ENCODE peak calls at places on chromosomes 6 and 20, in seven cellular contexts. One of them, this sample, is unnamed.

GRCh38 chr6:158069800-158070195 is 88.1 kb downstream of the SYNJ2 start:
- DNase-seq in stimulated activated CD8-positive, alpha-beta memory T cell treated with anti-CD3 and anti-CD28 coated beads, Interleukin-15, amount 100 ng/mL, for 48 hours: no peak
- DNase-seq in mesenchymal stem cell: peak; percentile 37
- DNase-seq in fibroblast of pulmonary artery: peak; percentile 85
- DNase-seq in neural progenitor cell: no peak
- DNase-seq in fibroblast of mammary gland: peak; percentile 44
- DNase-seq in nucleus accumbens: no peak
- DNase-seq in this sample: peak; percentile 94

GRCh38 chr6:90859612-90860011 is 272.7 kb upstream of the MAP3K7 start:
- DNase-seq in neural progenitor cell: peak; percentile 38
- DNase-seq in fibroblast of mammary gland: no peak
- DNase-seq in fibroblast of pulmonary artery: no peak
- DNase-seq in stimulated activated CD8-positive, alpha-beta memory T cell treated with anti-CD3 and anti-CD28 coated beads, Interleukin-15, amount 100 ng/mL, for 48 hours: no peak
- DNase-seq in mesenchymal stem cell: no peak
- DNase-seq in nucleus accumbens: no peak
- DNase-seq in this sample: peak; percentile 6

GRCh38 chr20:32142991-32143390 is 33.5 kb downstream of the TM9SF4 start:
- DNase-seq in nucleus accumbens: no peak
- DNase-seq in stimulated activated CD8-positive, alpha-beta memory T cell treated with anti-CD3 and anti-CD28 coated beads, Interleukin-15, amount 100 ng/mL, for 48 hours: no peak
- DNase-seq in neural progenitor cell: no peak
- DNase-seq in fibroblast of pulmonary artery: no peak
- DNase-seq in fibroblast of mammary gland: no peak
- DNase-seq in mesenchymal stem cell: no peak
- DNase-seq in this sample: no peak

GRCh38 chr6:158050955-158051354 is 69.3 kb downstream of the SYNJ2 start:
- DNase-seq in fibroblast of pulmonary artery: no peak
- DNase-seq in fibroblast of mammary gland: peak; percentile 93
- DNase-seq in stimulated activated CD8-positive, alpha-beta memory T cell treated with anti-CD3 and anti-CD28 coated beads, Interleukin-15, amount 100 ng/mL, for 48 hours: no peak
- DNase-seq in nucleus accumbens: no peak
- DNase-seq in neural progenitor cell: no peak
- DNase-seq in mesenchymal stem cell: peak; percentile 36
- DNase-seq in this sample: peak; percentile 51

GRCh38 chr6:41732601-41733348 is 2.6 kb downstream of the TFEB start:
- DNase-seq in fibroblast of mammary gland: no peak
- DNase-seq in neural progenitor cell: no peak
- DNase-seq in fibroblast of pulmonary artery: no peak
- DNase-seq in mesenchymal stem cell: peak; percentile 42
- DNase-seq in stimulated activated CD8-positive, alpha-beta memory T cell treated with anti-CD3 and anti-CD28 coated beads, Interleukin-15, amount 100 ng/mL, for 48 hours: peak; percentile 24
- DNase-seq in nucleus accumbens: no peak
- DNase-seq in this sample: no peak

GRCh38 chr20:47211036-47211435 is 145.5 kb downstream of the ZMYND8 start:
- DNase-seq in neural progenitor cell: no peak
- DNase-seq in nucleus accumbens: no peak
- DNase-seq in fibroblast of mammary gland: no peak
- DNase-seq in fibroblast of pulmonary artery: no peak
- DNase-seq in stimulated activated CD8-positive, alpha-beta memory T cell treated with anti-CD3 and anti-CD28 coated beads, Interleukin-15, amount 100 ng/mL, for 48 hours: no peak
- DNase-seq in mesenchymal stem cell: no peak
- DNase-seq in this sample: no peak

GRCh38 chr6:63267046-63267445 is 52.7 kb downstream of the LGSN start:
- DNase-seq in stimulated activated CD8-positive, alpha-beta memory T cell treated with anti-CD3 and anti-CD28 coated beads, Interleukin-15, amount 100 ng/mL, for 48 hours: no peak
- DNase-seq in neural progenitor cell: no peak
- DNase-seq in nucleus accumbens: no peak
- DNase-seq in mesenchymal stem cell: no peak
- DNase-seq in fibroblast of pulmonary artery: no peak
- DNase-seq in fibroblast of mammary gland: no peak
- DNase-seq in this sample: no peak

GRCh38 chr6:165556116-165556843 is 106.8 kb downstream of the PDE10A start:
- DNase-seq in neural progenitor cell: no peak
- DNase-seq in fibroblast of mammary gland: no peak
- DNase-seq in fibroblast of pulmonary artery: peak; percentile 65
- DNase-seq in nucleus accumbens: no peak
- DNase-seq in stimulated activated CD8-positive, alpha-beta memory T cell treated with anti-CD3 and anti-CD28 coated beads, Interleukin-15, amount 100 ng/mL, for 48 hours: no peak
- DNase-seq in mesenchymal stem cell: peak; percentile 11
- DNase-seq in this sample: no peak

GRCh38 chr6:149451361-149452061 is 33.3 kb downstream of the ZC3H12D start:
- DNase-seq in nucleus accumbens: no peak
- DNase-seq in neural progenitor cell: peak; percentile 37
- DNase-seq in mesenchymal stem cell: no peak
- DNase-seq in fibroblast of pulmonary artery: no peak
- DNase-seq in stimulated activated CD8-positive, alpha-beta memory T cell treated with anti-CD3 and anti-CD28 coated beads, Interleukin-15, amount 100 ng/mL, for 48 hours: no peak
- DNase-seq in fibroblast of mammary gland: no peak
- DNase-seq in this sample: no peak

GRCh38 chr20:34978092-34978744 is 22.6 kb downstream of the MYH7B start:
- DNase-seq in fibroblast of pulmonary artery: no peak
- DNase-seq in neural progenitor cell: no peak
- DNase-seq in fibroblast of mammary gland: no peak
- DNase-seq in mesenchymal stem cell: no peak
- DNase-seq in stimulated activated CD8-positive, alpha-beta memory T cell treated with anti-CD3 and anti-CD28 coated beads, Interleukin-15, amount 100 ng/mL, for 48 hours: no peak
- DNase-seq in nucleus accumbens: no peak
- DNase-seq in this sample: no peak

GRCh38 chr6:133805876-133806275 is 83.0 kb upstream of the TCF21 start:
- DNase-seq in neural progenitor cell: no peak
- DNase-seq in nucleus accumbens: no peak
- DNase-seq in fibroblast of mammary gland: no peak
- DNase-seq in stimulated activated CD8-positive, alpha-beta memory T cell treated with anti-CD3 and anti-CD28 coated beads, Interleukin-15, amount 100 ng/mL, for 48 hours: no peak
- DNase-seq in mesenchymal stem cell: no peak
- DNase-seq in fibroblast of pulmonary artery: no peak
- DNase-seq in this sample: no peak

GRCh38 chr6:35745480-35745879 is 8.6 kb downstream of the ARMC12 start:
- DNase-seq in mesenchymal stem cell: no peak
- DNase-seq in fibroblast of pulmonary artery: no peak
- DNase-seq in nucleus accumbens: no peak
- DNase-seq in stimulated activated CD8-positive, alpha-beta memory T cell treated with anti-CD3 and anti-CD28 coated beads, Interleukin-15, amount 100 ng/mL, for 48 hours: no peak
- DNase-seq in neural progenitor cell: no peak
- DNase-seq in fibroblast of mammary gland: no peak
- DNase-seq in this sample: no peak

GRCh38 chr6:27472182-27472616 is 706 bp downstream of the ZNF184 start:
- DNase-seq in fibroblast of mammary gland: peak; percentile 86
- DNase-seq in nucleus accumbens: peak; percentile 27
- DNase-seq in fibroblast of pulmonary artery: peak; percentile 81
- DNase-seq in stimulated activated CD8-positive, alpha-beta memory T cell treated with anti-CD3 and anti-CD28 coated beads, Interleukin-15, amount 100 ng/mL, for 48 hours: peak; percentile 50
- DNase-seq in mesenchymal stem cell: peak; percentile 88
- DNase-seq in neural progenitor cell: peak; percentile 75
- DNase-seq in this sample: peak; percentile 78

GRCh38 chr6:138162104-138162946 is 586 bp downstream of the ARFGEF3 start:
- DNase-seq in stimulated activated CD8-positive, alpha-beta memory T cell treated with anti-CD3 and anti-CD28 coated beads, Interleukin-15, amount 100 ng/mL, for 48 hours: no peak
- DNase-seq in nucleus accumbens: peak; percentile 34
- DNase-seq in mesenchymal stem cell: peak; percentile 17
- DNase-seq in fibroblast of pulmonary artery: no peak
- DNase-seq in fibroblast of mammary gland: no peak
- DNase-seq in neural progenitor cell: peak; percentile 65
- DNase-seq in this sample: no peak

GRCh38 chr6:19664878-19665715 is 172.1 kb upstream of the ID4 start:
- DNase-seq in neural progenitor cell: no peak
- DNase-seq in nucleus accumbens: no peak
- DNase-seq in mesenchymal stem cell: no peak
- DNase-seq in stimulated activated CD8-positive, alpha-beta memory T cell treated with anti-CD3 and anti-CD28 coated beads, Interleukin-15, amount 100 ng/mL, for 48 hours: no peak
- DNase-seq in fibroblast of mammary gland: no peak
- DNase-seq in fibroblast of pulmonary artery: no peak
- DNase-seq in this sample: no peak

GRCh38 chr6:84773431-84774173 is 9.2 kb upstream of the TBX18 start:
- DNase-seq in fibroblast of mammary gland: no peak
- DNase-seq in neural progenitor cell: peak; percentile 68
- DNase-seq in nucleus accumbens: no peak
- DNase-seq in mesenchymal stem cell: peak; percentile 50
- DNase-seq in stimulated activated CD8-positive, alpha-beta memory T cell treated with anti-CD3 and anti-CD28 coated beads, Interleukin-15, amount 100 ng/mL, for 48 hours: no peak
- DNase-seq in fibroblast of pulmonary artery: peak; percentile 73
- DNase-seq in this sample: peak; percentile 27

GRCh38 chr6:28719275-28719940 is 193.7 kb downstream of the GPX5 start:
- DNase-seq in neural progenitor cell: no peak
- DNase-seq in fibroblast of pulmonary artery: no peak
- DNase-seq in mesenchymal stem cell: no peak
- DNase-seq in nucleus accumbens: no peak
- DNase-seq in stimulated activated CD8-positive, alpha-beta memory T cell treated with anti-CD3 and anti-CD28 coated beads, Interleukin-15, amount 100 ng/mL, for 48 hours: peak; percentile 31
- DNase-seq in fibroblast of mammary gland: peak; percentile 67
- DNase-seq in this sample: peak; percentile 81

GRCh38 chr6:96450082-96450759 is 71.4 kb upstream of the UFL1 start:
- DNase-seq in nucleus accumbens: no peak
- DNase-seq in fibroblast of mammary gland: no peak
- DNase-seq in fibroblast of pulmonary artery: no peak
- DNase-seq in neural progenitor cell: peak; percentile 63
- DNase-seq in mesenchymal stem cell: no peak
- DNase-seq in stimulated activated CD8-positive, alpha-beta memory T cell treated with anti-CD3 and anti-CD28 coated beads, Interleukin-15, amount 100 ng/mL, for 48 hours: no peak
- DNase-seq in this sample: no peak

GRCh38 chr6:8194499-8194898 is 92.2 kb upstream of the EEF1E1 start:
- DNase-seq in stimulated activated CD8-positive, alpha-beta memory T cell treated with anti-CD3 and anti-CD28 coated beads, Interleukin-15, amount 100 ng/mL, for 48 hours: no peak
- DNase-seq in mesenchymal stem cell: no peak
- DNase-seq in fibroblast of pulmonary artery: peak; percentile 6
- DNase-seq in neural progenitor cell: peak; percentile 27
- DNase-seq in nucleus accumbens: no peak
- DNase-seq in fibroblast of mammary gland: no peak
- DNase-seq in this sample: no peak

GRCh38 chr6:133368664-133369063 is 127.5 kb downstream of the EYA4 start:
- DNase-seq in fibroblast of mammary gland: no peak
- DNase-seq in stimulated activated CD8-positive, alpha-beta memory T cell treated with anti-CD3 and anti-CD28 coated beads, Interleukin-15, amount 100 ng/mL, for 48 hours: no peak
- DNase-seq in neural progenitor cell: peak; percentile 19
- DNase-seq in nucleus accumbens: no peak
- DNase-seq in mesenchymal stem cell: no peak
- DNase-seq in fibroblast of pulmonary artery: no peak
- DNase-seq in this sample: no peak

This sample was measured in ELR.